ENCODE peak calls at places on chromosome 9, in four cellular contexts. Q is H9, K is neuronal stem cell, I is H1. X is an unnamed sample.

GRCh38 chr9:11735391-11735790 is 957.8 kb upstream of the TYRP1 start:
- DNase-seq in I (no peak), K (no peak), Q (no peak), X (peak)

GRCh38 chr9:70884276-70884675 is 237.1 kb downstream of the TRPM3 start:
- DNase-seq in I (no peak), K (no peak), Q (no peak), X (no peak)

GRCh38 chr9:115132648-115133047 is 14.7 kb upstream of the TNC start:
- DNase-seq in I (no peak), Q (no peak), K (no peak), X (peak)

GRCh38 chr9:95000821-95001220 is 274.3 kb downstream of the AOPEP start:
- DNase-seq in I (no peak), Q (no peak), K (no peak), X (no peak)

GRCh38 chr9:113809192-113809482 is 67.0 kb upstream of the ZNF618 start:
- DNase-seq in I (no peak), Q (no peak), K (no peak), X (no peak)

GRCh38 chr9:114258218-114258617 is 64.7 kb upstream of the ORM1 start:
- DNase-seq in I (no peak), K (no peak), Q (no peak), X (no peak)

GRCh38 chr9:134381671-134382505 is 55.6 kb downstream of the RXRA start:
- DNase-seq in I (no peak), K (no peak), Q (no peak), X (no peak)

GRCh38 chr9:76269789-76270188 is 124.4 kb downstream of the RFK start:
- DNase-seq in Q (no peak), I (no peak), K (no peak), X (peak)

GRCh38 chr9:92986175-92987110 is 39.1 kb downstream of the FGD3 start:
- DNase-seq in K (no peak), Q (no peak), I (no peak), X (peak)

GRCh38 chr9:20732118-20732517 is 48.1 kb downstream of the FOCAD start:
- DNase-seq in K (no peak), Q (no peak), I (no peak), X (peak)

GRCh38 chr9:133130721-133131244 is 9.7 kb upstream of the RALGDS start:
- DNase-seq in Q (no peak), I (no peak), K (no peak), X (no peak)

GRCh38 chr9:137461663-137462395 is 2.7 kb upstream of the NSMF start:
- DNase-seq in K (no peak), Q (peak), I (peak), X (peak)

GRCh38 chr9:17116400-17116837 is 18.4 kb upstream of the CNTLN start:
- DNase-seq in K (peak), I (no peak), Q (no peak), X (peak)

GRCh38 chr9:33782395-33783152 is 12.8 kb upstream of the PRSS3 start:
- DNase-seq in K (no peak), Q (no peak), I (no peak), X (peak)
- H2AFZ ChIP-seq in K (peak), Q (no peak), I (no peak), X (no peak)

GRCh38 chr9:87578625-87579024 is 81.0 kb downstream of the DAPK1 start:
- DNase-seq in K (no peak), I (no peak), Q (no peak), X (peak)

GRCh38 chr9:87580941-87581438 is 83.3 kb downstream of the DAPK1 start:
- DNase-seq in K (no peak), I (no peak), Q (no peak), X (no peak)

GRCh38 chr9:87579761-87580626 is 82.3 kb downstream of the DAPK1 start:
- DNase-seq in I (no peak), K (no peak), Q (no peak), X (peak)

GRCh38 chr9:87581949-87582637 is 84.4 kb downstream of the DAPK1 start:
- DNase-seq in I (no peak), Q (no peak), K (no peak), X (no peak)

GRCh38 chr9:87581513-87581912 is 83.8 kb downstream of the DAPK1 start:
- DNase-seq in I (no peak), K (no peak), Q (no peak), X (peak)
- H2BK15ac ChIP-seq in I (no peak), K (no peak), Q (no peak), X (no peak)

GRCh38 chr9:112180387-112180881 is 5.3 kb upstream of the SUSD1 start:
- DNase-seq in Q (no peak), K (no peak), I (no peak), X (peak)

GRCh38 chr9:112176410-112177010 is 1.4 kb upstream of the SUSD1 start:
- DNase-seq in I (no peak), K (no peak), Q (no peak), X (peak)

GRCh38 chr9:112175796-112176315 is 759 bp upstream of the SUSD1 start:
- DNase-seq in K (no peak), I (peak), Q (no peak), X (no peak)

GRCh38 chr9:112184211-112184610 is 9.1 kb upstream of the SUSD1 start:
- DNase-seq in Q (no peak), K (no peak), I (no peak), X (no peak)

DNA sequence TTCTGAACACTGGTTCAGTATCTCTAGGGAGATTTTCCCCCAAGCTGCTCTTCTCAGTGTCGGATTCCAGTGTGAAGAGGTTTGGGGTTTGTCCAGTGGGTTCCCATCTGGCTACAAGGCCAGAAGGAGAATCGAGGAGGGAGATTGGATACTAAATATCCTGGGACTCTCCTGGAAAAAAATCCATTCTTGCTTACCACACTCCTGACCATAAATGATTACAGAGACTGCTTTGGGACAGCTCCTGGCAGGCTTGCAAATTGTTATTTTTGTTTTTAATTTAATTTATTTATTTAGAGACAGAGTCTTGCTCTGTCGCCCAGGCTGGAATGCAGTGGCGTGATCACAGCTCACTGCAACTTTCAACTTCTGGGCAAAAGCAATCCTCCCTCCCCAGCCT is 4.7 kb upstream of the SUSD1 start:
- DNase-seq in Q (no peak), I (no peak), K (no peak), X (no peak)
- H2BK12ac ChIP-seq in Q (no peak), I (no peak), K (no peak), X (no peak)

GRCh38 chr9:33133186-33133585 is 34.0 kb downstream of the B4GALT1 start:
- DNase-seq in Q (no peak), I (no peak), K (no peak), X (no peak)
- H2AFZ ChIP-seq in Q (no peak), I (no peak), K (no peak), X (no peak)

GRCh38 chr9:87267701-87268100 is 230.0 kb upstream of the DAPK1 start:
- DNase-seq in K (no peak), Q (no peak), I (no peak), X (no peak)

GRCh38 chr9:87271696-87272477 is 225.8 kb upstream of the DAPK1 start:
- DNase-seq in K (no peak), I (no peak), Q (no peak), X (peak)

GRCh38 chr9:87270241-87271234 is 227.1 kb upstream of the DAPK1 start:
- DNase-seq in Q (no peak), K (peak), I (no peak), X (peak)

GRCh38 chr9:87269296-87269695 is 228.4 kb upstream of the DAPK1 start:
- DNase-seq in I (no peak), Q (no peak), K (no peak), X (no peak)

GRCh38 chr9:87269777-87270176 is 227.9 kb upstream of the DAPK1 start:
- DNase-seq in I (no peak), Q (no peak), K (no peak), X (no peak)
- H2BK15ac ChIP-seq in I (no peak), Q (no peak), K (no peak), X (no peak)

DNA sequence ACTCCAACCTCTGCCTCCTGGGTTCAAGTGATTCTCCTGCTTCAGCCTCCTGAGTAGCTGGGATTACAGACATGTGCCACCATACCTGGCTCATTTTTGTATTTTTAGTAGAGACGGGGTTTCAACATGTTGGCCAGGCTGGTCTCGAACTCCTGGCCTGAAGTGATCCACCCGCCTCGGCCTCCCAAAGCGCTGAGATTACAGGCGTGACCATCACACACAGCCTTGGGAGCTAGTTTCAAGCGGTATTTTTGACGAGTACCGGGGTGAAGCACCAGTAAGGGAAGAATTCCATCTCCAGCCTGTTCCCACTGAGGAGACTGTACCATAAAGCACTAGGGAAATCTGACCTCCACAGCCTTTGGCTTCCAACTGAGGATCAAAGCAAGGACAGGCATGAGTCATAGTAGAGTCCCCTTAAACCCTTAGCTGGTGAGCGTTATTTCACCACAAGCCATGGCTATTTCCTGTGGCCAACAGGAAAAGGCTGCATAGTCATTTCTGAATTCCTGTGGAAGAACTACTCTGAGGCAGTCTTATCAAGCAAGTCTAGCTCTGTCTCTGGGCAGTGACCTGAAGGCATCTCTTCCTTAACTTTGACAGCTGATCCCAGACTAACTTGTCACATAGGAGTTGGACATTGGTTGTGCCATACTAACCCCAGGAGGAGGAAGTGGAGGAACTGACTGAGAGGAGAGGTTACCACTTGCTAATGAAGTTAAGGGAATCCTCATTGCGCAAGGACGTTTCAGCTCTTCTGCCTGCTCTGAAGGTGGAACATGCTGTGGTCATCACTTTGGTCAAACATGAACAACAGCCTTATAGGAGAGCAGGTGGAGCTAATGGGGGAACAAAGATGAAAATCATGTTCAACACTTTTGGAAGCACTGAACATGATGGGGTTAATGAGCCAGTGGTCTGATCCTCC is 85.8 kb upstream of the DMRT1 start:
- DNase-seq in Q (no peak), K (no peak), I (peak), X (peak)
- H2BK12ac ChIP-seq in Q (no peak), K (no peak), I (peak), X (peak)

GRCh38 chr9:87859786-87860185 is 22.9 kb upstream of the SPATA31E1 start:
- DNase-seq in I (no peak), K (no peak), Q (no peak), X (no peak)

GRCh38 chr9:87859137-87859536 is 23.5 kb upstream of the SPATA31E1 start:
- DNase-seq in K (no peak), I (no peak), Q (no peak), X (no peak)

GRCh38 chr9:87862536-87863268 is 20.0 kb upstream of the SPATA31E1 start:
- DNase-seq in K (no peak), Q (no peak), I (no peak), X (peak)

GRCh38 chr9:87863882-87864465 is 18.7 kb upstream of the SPATA31E1 start:
- DNase-seq in K (no peak), I (no peak), Q (no peak), X (no peak)

GRCh38 chr9:87861332-87861731 is 21.3 kb upstream of the SPATA31E1 start:
- DNase-seq in K (no peak), I (no peak), Q (no peak), X (no peak)
- H2AFZ ChIP-seq in K (no peak), I (no peak), Q (no peak), X (no peak)

GRCh38 chr9:31637861-31638260 is 746.6 kb upstream of the ACO1 start:
- DNase-seq in K (no peak), Q (no peak), I (no peak), X (no peak)
- H2BK15ac ChIP-seq in K (no peak), Q (no peak), I (no peak), X (no peak)

X was measured in mesenchymal stem cell.